ENCODE peak calls at places on chromosome 10, in six cellular contexts. X, M, K, W, B and N are unnamed samples.

GRCh38 chr10:97676770-97677581 is 10.1 kb downstream of the AVPI1 start:
- DNase-seq in M (peak), W (no peak), K (peak), B (peak), X (peak), N (peak)

GRCh38 chr10:103491729-103492364 is 1.7 kb upstream of the NEURL1 start:
- DNase-seq in K (peak), W (no peak), B (no peak), M (no peak), X (peak), N (peak)

GRCh38 chr10:47360419-47361040 is 12.4 kb downstream of the RBP3 start:
- DNase-seq in X (no peak), K (no peak), B (no peak), W (no peak), M (no peak), N (no peak)

GRCh38 chr10:31816318-31816717 is 112.3 kb downstream of the ARHGAP12 start:
- DNase-seq in W (no peak), K (peak), M (no peak), B (no peak), X (peak), N (no peak)

GRCh38 chr10:28783089-28783488 is 105.8 kb downstream of the BAMBI start:
- DNase-seq in X (no peak), B (no peak), K (peak), W (no peak), M (no peak), N (peak)

GRCh38 chr10:132146271-132146671 is 40.5 kb upstream of the DPYSL4 start:
- DNase-seq in B (no peak), X (no peak), W (no peak), K (no peak), M (no peak), N (peak)

GRCh38 chr10:70619271-70620019 is 16.9 kb upstream of the PRF1 start:
- DNase-seq in M (no peak), K (peak), B (no peak), W (no peak), X (peak), N (peak)

GRCh38 chr10:131269776-131270460 is 41.6 kb downstream of the TCERG1L start:
- DNase-seq in B (no peak), K (no peak), X (no peak), W (no peak), M (no peak), N (peak)

GRCh38 chr10:46231087-46231486 is 55.7 kb upstream of the ANTXRL start:
- DNase-seq in K (no peak), B (no peak), W (no peak), M (peak), X (no peak), N (no peak)

GRCh38 chr10:88076027-88076880 is 212.8 kb downstream of the PTEN start:
- DNase-seq in M (no peak), W (no peak), B (no peak), K (no peak), X (no peak), N (no peak)

GRCh38 chr10:93818086-93818485 is 60.4 kb downstream of the LGI1 start:
- DNase-seq in K (no peak), B (no peak), M (no peak), X (no peak), W (no peak), N (no peak)

GRCh38 chr10:64275774-64276173 is 754.6 kb downstream of the REEP3 start:
- DNase-seq in W (no peak), X (no peak), M (no peak), K (no peak), B (no peak), N (no peak)
- H2BK15ac ChIP-seq in W (no peak), X (no peak), M (no peak), K (no peak), B (no peak), N (no peak)

DNA sequence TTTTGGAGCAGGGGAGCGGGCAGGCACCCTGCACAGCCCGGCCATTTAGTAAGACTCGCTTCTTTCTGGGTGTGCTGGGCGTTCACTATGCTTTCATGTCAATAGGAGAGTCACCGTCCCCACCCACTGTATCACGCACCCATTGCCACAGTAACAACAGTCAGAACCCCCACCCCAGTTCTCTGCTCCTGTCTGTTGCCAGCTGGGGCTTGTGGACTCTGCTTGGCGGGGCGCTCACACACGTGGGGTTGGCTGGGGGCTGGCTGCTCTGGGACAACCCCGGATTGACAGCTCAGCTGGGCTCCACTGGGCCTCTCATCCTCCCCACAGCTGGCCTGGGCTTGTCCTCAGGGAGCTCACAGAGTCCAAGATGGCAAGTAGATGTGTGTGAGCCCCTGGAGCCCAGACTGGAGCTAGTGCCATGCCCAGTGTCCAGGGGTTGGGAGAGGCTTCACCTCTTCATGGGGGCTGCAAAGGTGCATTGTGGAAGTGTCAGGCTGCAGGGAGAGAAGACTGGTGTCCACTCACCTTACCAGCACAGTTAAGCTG is 59.6 kb downstream of the GLRX3 start:
- DNase-seq in X (no peak), K (no peak), M (no peak), B (no peak), W (no peak), N (no peak)
- H2BK15ac ChIP-seq in X (no peak), K (no peak), M (no peak), B (no peak), W (no peak), N (no peak)

GRCh38 chr10:101775273-101776131 is at the start of gene FGF8:
- DNase-seq in M (no peak), B (no peak), K (no peak), W (no peak), X (no peak), N (no peak)
- H2BK15ac ChIP-seq in M (no peak), B (peak), K (no peak), W (peak), X (no peak), N (no peak)

GRCh38 chr10:80945267-80945880 is 407.7 kb downstream of the SH2D4B start:
- DNase-seq in K (peak), X (no peak), B (peak), M (peak), W (peak), N (peak)

GRCh38 chr10:80946957-80947722 is 409.4 kb downstream of the SH2D4B start:
- DNase-seq in X (no peak), B (no peak), W (no peak), K (no peak), M (no peak), N (peak)

GRCh38 chr10:80949785-80950184 is 412.1 kb downstream of the SH2D4B start:
- DNase-seq in K (no peak), B (no peak), X (no peak), W (no peak), M (no peak), N (no peak)

DNA sequence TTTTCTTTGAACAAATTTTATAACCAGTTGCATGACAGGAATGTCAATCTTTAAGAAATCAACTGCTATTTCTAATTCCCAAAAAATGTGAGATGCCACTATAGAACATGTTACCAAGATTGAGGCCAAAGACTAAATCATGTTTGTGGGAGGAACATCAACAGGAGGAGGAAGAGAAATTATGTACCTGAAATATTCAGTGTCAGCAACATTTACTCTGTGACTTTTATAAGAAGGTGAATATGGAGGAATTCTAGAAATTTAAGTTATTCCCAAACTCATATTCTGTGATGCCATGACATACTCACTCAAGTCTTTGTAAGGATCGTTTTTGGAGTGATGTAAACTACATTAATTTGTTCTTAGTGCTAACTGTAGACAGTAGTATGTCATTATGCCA is 408.4 kb downstream of the SH2D4B start:
- DNase-seq in X (no peak), B (no peak), W (no peak), K (no peak), M (no peak), N (no peak)
- H2BK15ac ChIP-seq in X (no peak), B (no peak), W (no peak), K (no peak), M (no peak), N (no peak)

GRCh38 chr10:109218207-109218606 is 705.1 kb downstream of the XPNPEP1 start:
- DNase-seq in M (no peak), X (no peak), W (no peak), B (no peak), K (no peak), N (no peak)

GRCh38 chr10:109214916-109215740 is 708.2 kb downstream of the XPNPEP1 start:
- DNase-seq in W (no peak), X (no peak), K (peak), B (no peak), M (no peak), N (no peak)

DNA sequence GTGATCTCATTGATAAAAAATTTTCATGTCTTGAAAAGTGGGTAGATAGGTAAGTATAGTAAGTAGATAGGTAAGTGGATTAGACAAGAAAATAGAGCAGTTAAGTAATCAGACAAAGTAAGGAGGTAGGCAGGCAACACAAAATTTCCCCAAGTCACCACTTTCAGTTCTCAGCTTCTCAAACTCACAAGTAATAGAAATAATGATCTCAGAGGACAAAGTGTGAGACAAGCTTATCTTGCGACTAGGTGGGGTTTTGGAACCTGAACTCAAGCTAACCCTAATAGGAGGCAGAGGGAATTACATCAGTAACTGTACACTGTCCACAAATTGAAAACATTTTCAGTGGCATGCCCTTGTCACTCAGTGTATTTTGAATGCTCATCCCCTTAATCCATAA is 703.4 kb downstream of the XPNPEP1 start:
- DNase-seq in W (no peak), X (no peak), B (no peak), K (no peak), M (no peak), N (peak)
- H2BK15ac ChIP-seq in W (no peak), X (no peak), B (no peak), K (no peak), M (no peak), N (no peak)

DNA sequence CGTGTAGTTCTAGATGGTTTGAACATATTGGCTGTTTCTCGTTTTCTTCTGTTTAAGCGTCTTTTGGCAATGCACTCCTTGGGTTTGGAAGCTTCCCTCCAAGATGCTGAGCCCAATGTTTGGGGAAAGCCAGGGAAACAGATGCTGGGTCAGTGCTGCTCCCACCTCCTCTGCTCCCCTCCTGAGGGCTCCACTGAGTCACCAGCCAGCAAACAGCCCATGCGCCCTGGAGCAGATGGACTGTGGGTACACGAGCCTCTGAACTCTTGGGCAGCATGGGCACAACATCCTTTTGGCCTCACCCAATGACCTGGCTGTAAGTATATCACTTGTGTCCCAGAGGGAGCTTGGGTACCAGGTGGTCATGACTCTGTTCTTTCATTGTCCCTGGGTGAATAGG is 207.6 kb downstream of the BUB3 start:
- DNase-seq in W (no peak), K (no peak), X (no peak), M (no peak), B (no peak), N (no peak)
- H2BK15ac ChIP-seq in W (no peak), K (no peak), X (no peak), M (no peak), B (no peak), N (no peak)

DNA sequence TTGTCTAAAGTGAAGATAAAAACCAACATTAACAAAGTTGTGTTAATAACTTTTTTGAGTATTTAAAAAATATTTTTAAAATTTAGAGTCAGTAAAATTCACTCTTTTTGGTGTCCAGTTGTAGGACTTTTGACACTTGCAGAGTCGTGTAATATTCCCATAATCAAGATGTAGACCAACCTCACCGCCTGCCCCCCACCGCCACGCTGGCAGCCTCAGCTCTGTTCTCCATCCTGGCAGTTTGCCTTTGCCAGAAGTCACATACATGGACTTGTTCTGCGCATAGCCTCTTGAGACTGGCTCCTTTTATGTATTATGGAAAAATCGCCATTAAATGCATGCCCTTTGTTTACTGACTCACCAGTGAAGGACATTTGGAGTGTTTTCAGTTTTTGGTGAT is 27.3 kb upstream of the SYCE1 start:
- DNase-seq in K (no peak), B (no peak), X (no peak), M (no peak), W (no peak), N (no peak)
- H2BK15ac ChIP-seq in K (no peak), B (no peak), X (no peak), M (no peak), W (no peak), N (no peak)

DNA sequence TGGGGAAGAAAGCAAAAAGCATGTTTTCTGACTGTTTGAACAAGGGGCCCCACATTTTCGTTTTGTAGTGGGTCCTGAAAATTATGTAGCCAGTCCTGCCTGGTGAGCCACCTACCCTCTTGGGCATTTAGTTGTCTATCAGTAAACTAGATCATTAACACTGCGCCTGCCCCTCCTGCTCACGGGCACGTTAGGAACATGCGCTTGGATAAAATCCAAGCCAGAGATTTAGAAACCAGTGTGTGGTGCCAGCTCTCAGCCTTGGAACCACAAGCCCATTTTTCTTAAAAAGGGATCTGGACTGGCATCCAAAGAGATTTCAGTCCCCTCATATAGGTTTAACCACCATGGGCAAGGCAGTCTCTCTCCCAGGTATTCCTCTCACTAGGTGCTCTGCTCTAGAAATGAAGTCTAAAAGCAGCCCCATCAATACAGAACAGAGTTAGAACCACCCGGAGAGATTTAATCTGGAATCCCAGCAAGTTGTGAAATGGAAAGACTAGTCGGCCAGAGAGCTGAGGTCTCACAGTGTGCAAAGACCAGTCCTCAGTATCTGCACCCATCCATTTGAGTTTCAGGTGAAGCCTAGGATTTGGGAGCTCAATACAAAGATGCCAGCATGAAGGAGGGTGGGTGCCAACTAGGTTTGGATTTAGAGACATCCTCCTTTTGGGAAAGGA is 123.9 kb upstream of the TCF7L2 start:
- DNase-seq in B (no peak), K (no peak), X (no peak), M (no peak), W (no peak), N (no peak)
- H2BK15ac ChIP-seq in B (no peak), K (no peak), X (no peak), M (no peak), W (peak), N (no peak)

GRCh38 chr10:91992026-91992425 is 68.5 kb downstream of the BTAF1 start:
- DNase-seq in B (no peak), W (no peak), X (no peak), M (no peak), K (no peak), N (no peak)
- H2BK15ac ChIP-seq in B (no peak), W (no peak), X (no peak), M (no peak), K (no peak), N (no peak)

GRCh38 chr10:117408436-117409384 is 33.5 kb upstream of the PDZD8 start:
- DNase-seq in K (no peak), B (no peak), W (no peak), M (no peak), X (no peak), N (no peak)
- H2BK15ac ChIP-seq in K (no peak), B (no peak), W (no peak), M (no peak), X (no peak), N (no peak)